ENCODE peak calls at places on chromosome 11, in nine cellular contexts. Q is astrocyte of the spinal cord; I is mesenchymal stem cell; U is T-helper 17 cell; K is activated CD4-positive, alpha-beta T cell treated with anti-CD3 and anti-CD28 coated beads, Interleukin-2, amount 50 U/mL, for 24 hours; X is activated CD4-positive, alpha-beta memory T cell treated with anti-CD3 and anti-CD28 coated beads, Interleukin-2, amount 10 ng/mL, durations not matched to agents 7 days and 5 days; M is cerebellar nuclear complex; A is activated CD8-positive, alpha-beta memory T cell treated with anti-CD3 and anti-CD28 coated beads for 4 hours; G is ecto neural progenitor cell. O is an unnamed sample.

GRCh38 chr11:35419713-35420333 is 465 bp upstream of the SLC1A2 start:
- DNase-seq in G (peak), K (no peak), X (no peak), Q (no peak), I (peak), U (no peak), M (no peak), A (no peak), O (no peak)

GRCh38 chr11:117480221-117480620 is 152.6 kb downstream of the CEP164 start:
- DNase-seq in K (no peak), Q (no peak), I (no peak), A (no peak), X (no peak), G (no peak), U (no peak), M (no peak), O (no peak)

GRCh38 chr11:5831196-5831829 is 10.4 kb downstream of the OR52E6 start:
- DNase-seq in Q (no peak), I (no peak), A (no peak), K (no peak), U (no peak), M (no peak), X (no peak), G (peak), O (no peak)

GRCh38 chr11:64084962-64085710 is 49.4 kb downstream of the FLRT1 start:
- DNase-seq in I (no peak), G (no peak), M (no peak), A (no peak), X (no peak), Q (no peak), K (no peak), U (no peak), O (no peak)

GRCh38 chr11:90656171-90656570 is 433.3 kb upstream of the CHORDC1 start:
- DNase-seq in I (no peak), U (no peak), Q (no peak), M (no peak), X (no peak), G (no peak), K (no peak), A (no peak), O (no peak)

GRCh38 chr11:3796796-3797328 is 492 bp downstream of the NUP98 start:
- DNase-seq in A (no peak), G (no peak), I (peak), U (no peak), M (no peak), Q (no peak), X (no peak), K (no peak), O (no peak)

GRCh38 chr11:73383249-73384126 is 7.3 kb downstream of the RELT start:
- DNase-seq in G (no peak), M (no peak), K (no peak), U (no peak), A (no peak), I (peak), X (no peak), Q (no peak), O (no peak)

GRCh38 chr11:70142171-70142875 is 60.8 kb upstream of the FADD start:
- DNase-seq in X (no peak), I (no peak), U (no peak), K (no peak), A (no peak), G (no peak), M (no peak), Q (no peak), O (no peak)

GRCh38 chr11:62548545-62549335 is 2.1 kb upstream of the AHNAK start:
- DNase-seq in M (no peak), Q (peak), X (no peak), G (no peak), K (no peak), I (no peak), A (no peak), U (no peak), O (no peak)

GRCh38 chr11:18774801-18775200 is 16.8 kb downstream of the PTPN5 start:
- DNase-seq in X (no peak), Q (no peak), G (no peak), I (no peak), A (no peak), K (no peak), M (no peak), U (no peak), O (no peak)

GRCh38 chr11:117706322-117706814 is 90.6 kb downstream of the DSCAML1 start:
- DNase-seq in G (no peak), Q (no peak), I (no peak), X (no peak), U (no peak), M (no peak), A (no peak), K (no peak), O (no peak)

GRCh38 chr11:44595964-44596381 is 30.5 kb downstream of the CD82 start:
- DNase-seq in A (no peak), Q (peak), U (no peak), G (no peak), M (peak), K (no peak), I (no peak), X (peak), O (no peak)

GRCh38 chr11:65572356-65573043 is at the start of gene FAM89B:
- DNase-seq in I (peak), M (peak), G (peak), Q (peak), A (peak), K (peak), X (peak), U (peak), O (peak)

O was measured in esophagus muscularis mucosa.